ENCODE peak calls at places on chromosomes 5 and 9, in five cellular contexts. N is H1, E is neural progenitor cell, W is adrenal gland, T is choroid plexus epithelial cell. G is an unnamed sample.

GRCh38 chr5:174454464-174454863 is 269.9 kb upstream of the MSX2 start:
- DNase-seq in N (no peak), E (no peak), W (no peak), T (no peak), G (no peak)

GRCh38 chr5:108753877-108754276 is 6.2 kb downstream of the FER start:
- DNase-seq in N (no peak), E (no peak), W (no peak), T (peak; percentile 34), G (peak; percentile 45)

GRCh38 chr5:170523129-170523497 is 19.3 kb downstream of the KCNIP1 start:
- DNase-seq in N (no peak), E (no peak), W (no peak), T (no peak), G (no peak)

GRCh38 chr5:171409164-171410136 is 10.0 kb upstream of the FGF18 start:
- DNase-seq in N (no peak), E (no peak), W (no peak), T (no peak), G (no peak)

GRCh38 chr5:113474100-113474700 is 14.1 kb downstream of the MCC start:
- DNase-seq in N (no peak), E (peak; percentile 21), W (no peak), T (no peak), G (no peak)

GRCh38 chr5:154428208-154428607 is 17.6 kb upstream of the SAP30L start:
- DNase-seq in N (no peak), E (no peak), W (no peak), T (no peak), G (no peak)

GRCh38 chr9:15724006-15724405 is 171.2 kb downstream of the CCDC171 start:
- DNase-seq in N (no peak), E (no peak), W (no peak), T (peak; percentile 87), G (peak; percentile 49)

GRCh38 chr9:113155911-113156559 is 5.2 kb downstream of the SLC31A2 start:
- DNase-seq in N (no peak), E (no peak), W (no peak), T (no peak), G (no peak)

GRCh38 chr5:65103674-65104035 is 334.9 kb downstream of the CWC27 start:
- DNase-seq in N (no peak), E (no peak), W (no peak), T (no peak), G (peak; percentile 14)

GRCh38 chr9:2228132-2228531 is 213.0 kb downstream of the SMARCA2 start:
- DNase-seq in N (peak; percentile 44), E (peak; percentile 67), W (peak; percentile 26), T (no peak), G (no peak)

GRCh38 chr9:129038109-129038852 is 1.9 kb downstream of the MIGA2 start:
- DNase-seq in N (no peak), E (no peak), W (peak; percentile 66), T (no peak), G (no peak)

GRCh38 chr5:13987843-13988464 is 43.5 kb upstream of the DNAH5 start:
- DNase-seq in N (no peak), E (peak; percentile 67), W (peak; percentile 61), T (peak; percentile 79), G (peak; percentile 64)

GRCh38 chr9:22829236-22829635 is 382.6 kb downstream of the DMRTA1 start:
- DNase-seq in N (no peak), E (no peak), W (no peak), T (no peak), G (no peak)

GRCh38 chr5:72156921-72157320 is 49.6 kb downstream of the MAP1B start:
- DNase-seq in N (no peak), E (no peak), W (no peak), T (peak; percentile 62), G (peak; percentile 96)

GRCh38 chr9:16501098-16501663 is 369.3 kb downstream of the BNC2 start:
- DNase-seq in N (no peak), E (no peak), W (no peak), T (peak; percentile 59), G (peak; percentile 50)

GRCh38 chr5:167916706-167917105 is 374.7 kb upstream of the WWC1 start:
- DNase-seq in N (no peak), E (peak; percentile 20), W (peak; percentile 21), T (peak; percentile 71), G (peak; percentile 76)

GRCh38 chr5:42791151-42791550 is 20.5 kb downstream of the SELENOP start:
- DNase-seq in N (no peak), E (no peak), W (no peak), T (no peak), G (peak; percentile 50)

GRCh38 chr5:38948501-38948900 is 102.7 kb downstream of the OSMR start:
- DNase-seq in N (no peak), E (no peak), W (no peak), T (peak; percentile 86), G (peak; percentile 78)

GRCh38 chr5:54867310-54867944 is 118.0 kb downstream of the ESM1 start:
- DNase-seq in N (no peak), E (peak; percentile 74), W (no peak), T (peak; percentile 83), G (peak; percentile 76)

GRCh38 chr5:19125956-19126713 is 861.9 kb downstream of the CDH18 start:
- DNase-seq in N (no peak), E (no peak), W (no peak), T (no peak), G (no peak)

GRCh38 chr5:145587308-145588071 is 247.7 kb downstream of the PRELID2 start:
- DNase-seq in N (no peak), E (no peak), W (peak; percentile 20), T (peak; percentile 91), G (peak; percentile 84)

GRCh38 chr5:37208883-37209808 is 40.0 kb downstream of the CPLANE1 start:
- DNase-seq in N (no peak), E (no peak), W (peak; percentile 32), T (peak; percentile 43), G (peak; percentile 31)

GRCh38 chr5:151250346-151251000 is 2.5 kb upstream of the GM2A start:
- DNase-seq in N (no peak), E (no peak), W (no peak), T (no peak), G (no peak)

GRCh38 chr9:112218908-112219307 is 43.8 kb upstream of the SUSD1 start:
- DNase-seq in N (no peak), E (no peak), W (no peak), T (no peak), G (no peak)

GRCh38 chr5:158261669-158262367 is 402.9 kb upstream of the CLINT1 start:
- DNase-seq in N (no peak), E (no peak), W (no peak), T (no peak), G (no peak)

GRCh38 chr5:83000922-83001321 is 76.3 kb downstream of the TMEM167A start:
- DNase-seq in N (no peak), E (no peak), W (no peak), T (no peak), G (no peak)

GRCh38 chr5:120567921-120568320 is 103.8 kb downstream of the PRR16 start:
- DNase-seq in N (no peak), E (no peak), W (no peak), T (no peak), G (no peak)

GRCh38 chr5:66828551-66829421 is 232.6 kb downstream of the MAST4 start:
- DNase-seq in N (no peak), E (peak; percentile 85), W (peak; percentile 73), T (peak; percentile 88), G (peak; percentile 58)

GRCh38 chr9:108704156-108704852 is 151.5 kb downstream of the ACTL7B start:
- DNase-seq in N (no peak), E (no peak), W (no peak), T (peak; percentile 5), G (peak; percentile 10)

GRCh38 chr5:80809451-80809850 is 150.7 kb upstream of the RASGRF2 start:
- DNase-seq in N (no peak), E (no peak), W (no peak), T (peak; percentile 11), G (peak; percentile 9)

GRCh38 chr5:108380531-108381021 is 1.3 kb downstream of the FBXL17 start:
- DNase-seq in N (no peak), E (peak; percentile 75), W (peak; percentile 24), T (peak; percentile 38), G (peak; percentile 5)

GRCh38 chr5:40502045-40502444 is 177.7 kb upstream of the PTGER4 start:
- DNase-seq in N (no peak), E (no peak), W (no peak), T (no peak), G (no peak)
- TF ChIP-seq CTCF in N (no peak), E (no peak), W (no peak), T (no peak), G (no peak)

DNA sequence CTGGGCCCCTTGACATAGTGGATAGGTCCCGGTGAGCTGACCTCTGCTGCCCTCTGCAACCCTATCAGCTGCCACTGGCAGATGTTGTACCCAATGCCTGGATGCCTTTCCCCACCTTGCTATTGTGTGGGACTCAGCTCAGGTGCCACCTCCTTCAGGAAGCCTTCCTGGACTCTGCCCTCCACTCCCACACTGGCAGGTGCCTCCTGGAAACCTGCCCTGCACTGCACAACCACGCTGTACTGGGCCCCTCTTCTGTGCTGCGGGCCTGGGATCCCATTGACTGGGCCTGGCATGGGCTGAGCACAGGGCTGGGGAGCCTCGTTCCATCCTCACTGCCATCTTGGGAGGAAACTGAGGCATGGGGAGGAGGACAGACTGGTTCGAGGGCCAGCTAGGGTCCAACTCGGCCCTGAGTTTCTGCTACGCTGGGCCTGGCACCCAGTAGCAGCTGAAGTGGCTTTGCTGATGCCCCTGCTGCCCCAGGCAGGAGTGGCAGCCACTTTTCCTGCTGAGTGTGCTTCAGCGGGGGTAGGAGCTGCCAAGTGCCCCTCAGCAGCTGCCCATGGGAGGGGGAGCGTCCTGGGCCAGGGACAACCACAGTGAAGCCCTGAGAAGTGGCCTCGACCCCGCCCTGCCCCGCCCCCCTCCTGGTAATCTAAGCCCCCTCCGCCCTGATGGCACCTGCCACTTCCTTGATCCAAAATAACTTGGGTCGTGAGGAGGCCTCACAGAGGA is 1.3 kb downstream of the AK1 start:
- DNase-seq in N (no peak), E (no peak), W (no peak), T (no peak), G (no peak)
- H3K4me3 ChIP-seq in N (no peak overlapping the region), E (no peak overlapping the region), W (peak overlapping the region; percentile 97), T (peak overlapping the region; percentile 63), G (peak overlapping the region; percentile 74)

GRCh38 chr9:78121488-78121887 is 89.9 kb upstream of the GNAQ start:
- DNase-seq in N (no peak), E (peak; percentile 72), W (peak; percentile 69), T (peak; percentile 81), G (peak; percentile 53)
- TF ChIP-seq CTCF in N (no peak), E (peak; percentile 86), W (peak; percentile 63), T (peak; percentile 88), G (peak; percentile 78)

GRCh38 chr5:149360262-149360661 is 2.4 kb downstream of the PCYOX1L start:
- DNase-seq in N (no peak), E (no peak), W (no peak), T (no peak), G (no peak)

GRCh38 chr5:149357370-149358293 is at the start of gene PCYOX1L:
- DNase-seq in N (peak; percentile 87), E (peak; percentile 97), W (peak; percentile 96), T (peak; percentile 97), G (peak; percentile 94)

GRCh38 chr5:149358294-149358651 is 427 bp downstream of the PCYOX1L start:
- DNase-seq in N (no peak), E (no peak), W (peak; percentile 57), T (peak; percentile 15), G (no peak)

GRCh38 chr5:149356391-149356790 is 1.5 kb upstream of the PCYOX1L start:
- DNase-seq in N (no peak), E (no peak), W (no peak), T (no peak), G (no peak)

DNA sequence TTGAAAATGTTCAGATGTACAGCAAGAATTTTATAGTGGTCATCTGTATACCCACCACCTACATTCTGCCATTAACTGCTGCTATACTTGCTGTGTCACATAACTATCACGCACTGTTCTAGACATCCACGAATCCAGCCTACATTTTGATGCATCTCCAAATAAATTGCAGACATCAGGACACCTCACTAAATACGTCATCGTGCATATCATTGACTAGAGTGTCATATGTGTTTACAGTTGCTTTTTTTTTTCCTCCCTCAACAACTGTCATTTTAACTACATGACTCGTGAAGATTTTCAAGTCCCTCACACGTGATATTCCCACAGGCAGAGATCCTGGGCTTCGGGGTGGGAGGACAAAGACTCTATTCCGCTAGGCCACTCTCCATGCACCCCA is 972 bp downstream of the PCYOX1L start:
- DNase-seq in N (no peak), E (no peak), W (no peak), T (no peak), G (no peak)
- H3K4me3 ChIP-seq in N (peak overlapping the region; percentile 68), E (peak overlapping the region; percentile 91), W (peak overlapping the region; percentile 94), T (no peak overlapping the region), G (peak overlapping the region; percentile 74)